ENCODE peak calls at places on chromosome 21, in seven cellular contexts. W is CD8-positive, alpha-beta memory T cell; G is stimulated activated CD4-positive, alpha-beta T cell treated with anti-CD3 and anti-CD28 coated beads, Interleukin-12 subunit alpha, Interleukin-12 subunit beta, amount 100 ng/mL, for 48 hours; T is left ventricle myocardium inferior; P is Calu3; Z is iris pigment epithelial cell; L is GM12892. N is an unnamed sample.

GRCh38 chr21:42236693-42237092 is 17.8 kb downstream of the ABCG1 start:
- DNase-seq in W (peak; percentile 44), G (no peak), T (no peak), P (no peak), Z (no peak), L (no peak), N (no peak)

GRCh38 chr21:27820342-27820741 is 853.5 kb upstream of the ADAMTS5 start:
- DNase-seq in W (no peak), G (no peak), T (no peak), P (no peak), Z (no peak), L (no peak), N (no peak)

GRCh38 chr21:45479691-45480675 is 62.3 kb downstream of the SLC19A1 start:
- DNase-seq in W (peak; percentile 19), G (no peak), T (no peak), P (no peak), Z (no peak), L (no peak), N (no peak)

GRCh38 chr21:18951291-18952038 is 547.9 kb upstream of the TMPRSS15 start:
- DNase-seq in W (no peak), G (no peak), T (no peak), P (no peak), Z (no peak), L (no peak), N (peak; percentile 37)

GRCh38 chr21:44013380-44014088 is 1.4 kb downstream of the TRAPPC10 start:
- DNase-seq in W (no peak), G (no peak), T (no peak), P (no peak), Z (peak; percentile 27), L (no peak), N (no peak)

GRCh38 chr21:39311164-39311563 is 2.3 kb downstream of the BRWD1 start:
- DNase-seq in W (no peak), G (no peak), T (no peak), P (no peak), Z (no peak), L (no peak), N (no peak)

GRCh38 chr21:45374826-45375455 is 30.0 kb upstream of the COL18A1 start:
- DNase-seq in W (no peak), G (no peak), T (peak; percentile 12), P (no peak), Z (no peak), L (no peak), N (no peak)

GRCh38 chr21:17406202-17406601 is 106.6 kb upstream of the CXADR start:
- DNase-seq in W (no peak), G (no peak), T (no peak), P (no peak), Z (no peak), L (no peak), N (no peak)

GRCh38 chr21:32682696-32683474 is 44.9 kb downstream of the SYNJ1 start:
- DNase-seq in W (no peak), G (no peak), T (no peak), P (no peak), Z (no peak), L (no peak), N (no peak)

GRCh38 chr21:26845066-26845749 is at the start of gene ADAMTS1:
- DNase-seq in W (peak; percentile 23), G (no peak), T (peak; percentile 92), P (peak; percentile 71), Z (peak; percentile 79), L (no peak), N (peak; percentile 85)

GRCh38 chr21:44370771-44371410 is 17.5 kb downstream of the TRPM2 start:
- DNase-seq in W (no peak), G (no peak), T (no peak), P (no peak), Z (no peak), L (no peak), N (no peak)

GRCh38 chr21:30448514-30448913 is 8.4 kb downstream of the KRTAP15-1 start:
- DNase-seq in W (no peak), G (no peak), T (no peak), P (no peak), Z (no peak), L (no peak), N (no peak)

GRCh38 chr21:41895643-41896493 is 16.7 kb upstream of the PRDM15 start:
- DNase-seq in W (peak; percentile 43), G (no peak), T (no peak), P (no peak), Z (peak; percentile 29), L (no peak), N (no peak)

GRCh38 chr21:29264721-29265120 is 34.0 kb upstream of the BACH1 start:
- DNase-seq in W (no peak), G (no peak), T (no peak), P (no peak), Z (no peak), L (no peak), N (no peak)

GRCh38 chr21:42574234-42575027 is 60.8 kb downstream of the SLC37A1 start:
- DNase-seq in W (no peak), G (no peak), T (no peak), P (peak; percentile 5), Z (peak; percentile 45), L (no peak), N (no peak)

GRCh38 chr21:17903029-17903806 is 84.1 kb upstream of the C21orf91 start:
- DNase-seq in W (peak; percentile 31), G (no peak), T (no peak), P (no peak), Z (peak; percentile 40), L (no peak), N (no peak)

GRCh38 chr21:46483300-46484295 is 24.9 kb downstream of the DIP2A start:
- DNase-seq in W (no peak), G (no peak), T (peak; percentile 22), P (no peak), Z (no peak), L (no peak), N (peak; percentile 39)

GRCh38 chr21:45577806-45578801 is 35.9 kb upstream of the SLC19A1 start:
- DNase-seq in W (no peak), G (no peak), T (peak; percentile 6), P (peak; percentile 19), Z (no peak), L (no peak), N (no peak)

GRCh38 chr21:42566524-42567180 is 53.0 kb downstream of the SLC37A1 start:
- DNase-seq in W (no peak), G (no peak), T (no peak), P (no peak), Z (no peak), L (no peak), N (no peak)

GRCh38 chr21:14900058-14900457 is 164.7 kb downstream of the NRIP1 start:
- DNase-seq in W (no peak), G (no peak), T (no peak), P (no peak), Z (peak; percentile 65), L (no peak), N (no peak)

GRCh38 chr21:28904961-28905435 is 87.7 kb downstream of the LTN1 start:
- DNase-seq in W (no peak), G (no peak), T (no peak), P (no peak), Z (no peak), L (no peak), N (no peak)

N was measured in HEK293T.